ENCODE peak calls at places on chromosomes 7 and 10, in six cellular contexts. One of them, this sample, is unnamed.

GRCh38 chr7:137880432-137880831 is 33.7 kb upstream of the DGKI start:
- DNase-seq in activated CD4-positive, alpha-beta T cell treated with anti-CD3 and anti-CD28 coated beads, Interleukin-2, amount 10 ng/mL, durations not matched to agents 7 days and 5 days: no peak
- DNase-seq in left cardiac atrium: no peak
- DNase-seq in T-helper 2 cell: no peak
- DNase-seq in NCI-H2171 treated with DMSO at 0.1 percent for 48 hours: no peak
- DNase-seq in mucosa of gallbladder: no peak
- DNase-seq in this sample: no peak

GRCh38 chr7:130930260-130930659 is 196.3 kb upstream of the KLF14 start:
- DNase-seq in activated CD4-positive, alpha-beta T cell treated with anti-CD3 and anti-CD28 coated beads, Interleukin-2, amount 10 ng/mL, durations not matched to agents 7 days and 5 days: no peak
- DNase-seq in left cardiac atrium: no peak
- DNase-seq in T-helper 2 cell: peak; percentile 75
- DNase-seq in NCI-H2171 treated with DMSO at 0.1 percent for 48 hours: no peak
- DNase-seq in mucosa of gallbladder: no peak
- DNase-seq in this sample: no peak

GRCh38 chr10:129790710-129791446 is 173.2 kb downstream of the EBF3 start:
- DNase-seq in activated CD4-positive, alpha-beta T cell treated with anti-CD3 and anti-CD28 coated beads, Interleukin-2, amount 10 ng/mL, durations not matched to agents 7 days and 5 days: no peak
- DNase-seq in left cardiac atrium: no peak
- DNase-seq in T-helper 2 cell: no peak
- DNase-seq in NCI-H2171 treated with DMSO at 0.1 percent for 48 hours: no peak
- DNase-seq in mucosa of gallbladder: peak; percentile 63
- DNase-seq in this sample: no peak

GRCh38 chr10:20993387-20994170 is 96.5 kb upstream of the NEBL start:
- DNase-seq in activated CD4-positive, alpha-beta T cell treated with anti-CD3 and anti-CD28 coated beads, Interleukin-2, amount 10 ng/mL, durations not matched to agents 7 days and 5 days: no peak
- DNase-seq in left cardiac atrium: no peak
- DNase-seq in T-helper 2 cell: no peak
- DNase-seq in NCI-H2171 treated with DMSO at 0.1 percent for 48 hours: no peak
- DNase-seq in mucosa of gallbladder: no peak
- DNase-seq in this sample: no peak

GRCh38 chr10:126504051-126504760 is 115.9 kb upstream of the ADAM12 start:
- DNase-seq in activated CD4-positive, alpha-beta T cell treated with anti-CD3 and anti-CD28 coated beads, Interleukin-2, amount 10 ng/mL, durations not matched to agents 7 days and 5 days: no peak
- DNase-seq in left cardiac atrium: peak; percentile 36
- DNase-seq in T-helper 2 cell: peak; percentile 34
- DNase-seq in NCI-H2171 treated with DMSO at 0.1 percent for 48 hours: peak; percentile 7
- DNase-seq in mucosa of gallbladder: peak; percentile 16
- DNase-seq in this sample: no peak

GRCh38 chr7:70392870-70393269 is 739.1 kb upstream of the GALNT17 start:
- DNase-seq in activated CD4-positive, alpha-beta T cell treated with anti-CD3 and anti-CD28 coated beads, Interleukin-2, amount 10 ng/mL, durations not matched to agents 7 days and 5 days: no peak
- DNase-seq in left cardiac atrium: no peak
- DNase-seq in T-helper 2 cell: no peak
- DNase-seq in NCI-H2171 treated with DMSO at 0.1 percent for 48 hours: peak; percentile 53
- DNase-seq in mucosa of gallbladder: no peak
- DNase-seq in this sample: no peak

GRCh38 chr7:77710861-77711260 is 14.6 kb downstream of the RSBN1L start:
- DNase-seq in activated CD4-positive, alpha-beta T cell treated with anti-CD3 and anti-CD28 coated beads, Interleukin-2, amount 10 ng/mL, durations not matched to agents 7 days and 5 days: no peak
- DNase-seq in left cardiac atrium: no peak
- DNase-seq in T-helper 2 cell: no peak
- DNase-seq in NCI-H2171 treated with DMSO at 0.1 percent for 48 hours: no peak
- DNase-seq in mucosa of gallbladder: no peak
- DNase-seq in this sample: no peak

GRCh38 chr7:92645114-92645497 is 54.9 kb upstream of the FAM133B start:
- DNase-seq in activated CD4-positive, alpha-beta T cell treated with anti-CD3 and anti-CD28 coated beads, Interleukin-2, amount 10 ng/mL, durations not matched to agents 7 days and 5 days: no peak
- DNase-seq in left cardiac atrium: no peak
- DNase-seq in T-helper 2 cell: no peak
- DNase-seq in NCI-H2171 treated with DMSO at 0.1 percent for 48 hours: no peak
- DNase-seq in mucosa of gallbladder: no peak
- DNase-seq in this sample: no peak

GRCh38 chr7:33495207-33495606 is 365.8 kb downstream of the BBS9 start:
- DNase-seq in activated CD4-positive, alpha-beta T cell treated with anti-CD3 and anti-CD28 coated beads, Interleukin-2, amount 10 ng/mL, durations not matched to agents 7 days and 5 days: no peak
- DNase-seq in left cardiac atrium: no peak
- DNase-seq in T-helper 2 cell: no peak
- DNase-seq in NCI-H2171 treated with DMSO at 0.1 percent for 48 hours: no peak
- DNase-seq in mucosa of gallbladder: no peak
- DNase-seq in this sample: no peak

GRCh38 chr10:31319602-31320178 is 674 bp downstream of the ZEB1 start:
- DNase-seq in activated CD4-positive, alpha-beta T cell treated with anti-CD3 and anti-CD28 coated beads, Interleukin-2, amount 10 ng/mL, durations not matched to agents 7 days and 5 days: peak; percentile 7
- DNase-seq in left cardiac atrium: peak; percentile 29
- DNase-seq in T-helper 2 cell: no peak
- DNase-seq in NCI-H2171 treated with DMSO at 0.1 percent for 48 hours: no peak
- DNase-seq in mucosa of gallbladder: no peak
- DNase-seq in this sample: no peak

GRCh38 chr10:72334196-72334831 is 20.4 kb downstream of the DNAJB12 start:
- DNase-seq in activated CD4-positive, alpha-beta T cell treated with anti-CD3 and anti-CD28 coated beads, Interleukin-2, amount 10 ng/mL, durations not matched to agents 7 days and 5 days: no peak
- DNase-seq in left cardiac atrium: no peak
- DNase-seq in T-helper 2 cell: no peak
- DNase-seq in NCI-H2171 treated with DMSO at 0.1 percent for 48 hours: peak; percentile 80
- DNase-seq in mucosa of gallbladder: peak; percentile 60
- DNase-seq in this sample: no peak

GRCh38 chr10:96417432-96417831 is 58.6 kb upstream of the OPALIN start:
- DNase-seq in activated CD4-positive, alpha-beta T cell treated with anti-CD3 and anti-CD28 coated beads, Interleukin-2, amount 10 ng/mL, durations not matched to agents 7 days and 5 days: no peak
- DNase-seq in left cardiac atrium: no peak
- DNase-seq in T-helper 2 cell: no peak
- DNase-seq in NCI-H2171 treated with DMSO at 0.1 percent for 48 hours: no peak
- DNase-seq in mucosa of gallbladder: no peak
- DNase-seq in this sample: no peak

GRCh38 chr7:9983048-9983447 is 990.6 kb upstream of the PHF14 start:
- DNase-seq in activated CD4-positive, alpha-beta T cell treated with anti-CD3 and anti-CD28 coated beads, Interleukin-2, amount 10 ng/mL, durations not matched to agents 7 days and 5 days: no peak
- DNase-seq in left cardiac atrium: no peak
- DNase-seq in T-helper 2 cell: no peak
- DNase-seq in NCI-H2171 treated with DMSO at 0.1 percent for 48 hours: no peak
- DNase-seq in mucosa of gallbladder: no peak
- DNase-seq in this sample: no peak

GRCh38 chr10:73983096-73984047 is 14.5 kb upstream of the VCL start:
- DNase-seq in activated CD4-positive, alpha-beta T cell treated with anti-CD3 and anti-CD28 coated beads, Interleukin-2, amount 10 ng/mL, durations not matched to agents 7 days and 5 days: no peak
- DNase-seq in left cardiac atrium: no peak
- DNase-seq in T-helper 2 cell: no peak
- DNase-seq in NCI-H2171 treated with DMSO at 0.1 percent for 48 hours: no peak
- DNase-seq in mucosa of gallbladder: no peak
- DNase-seq in this sample: no peak

GRCh38 chr7:133428876-133429275 is 176.0 kb downstream of the EXOC4 start:
- DNase-seq in activated CD4-positive, alpha-beta T cell treated with anti-CD3 and anti-CD28 coated beads, Interleukin-2, amount 10 ng/mL, durations not matched to agents 7 days and 5 days: no peak
- DNase-seq in left cardiac atrium: no peak
- DNase-seq in T-helper 2 cell: no peak
- DNase-seq in NCI-H2171 treated with DMSO at 0.1 percent for 48 hours: no peak
- DNase-seq in mucosa of gallbladder: no peak
- DNase-seq in this sample: no peak

GRCh38 chr10:100670368-100670767 is 75.0 kb upstream of the PAX2 start:
- DNase-seq in activated CD4-positive, alpha-beta T cell treated with anti-CD3 and anti-CD28 coated beads, Interleukin-2, amount 10 ng/mL, durations not matched to agents 7 days and 5 days: no peak
- DNase-seq in left cardiac atrium: no peak
- DNase-seq in T-helper 2 cell: no peak
- DNase-seq in NCI-H2171 treated with DMSO at 0.1 percent for 48 hours: no peak
- DNase-seq in mucosa of gallbladder: no peak
- DNase-seq in this sample: no peak

GRCh38 chr10:86402283-86402931 is 35.8 kb upstream of the GRID1 start:
- DNase-seq in activated CD4-positive, alpha-beta T cell treated with anti-CD3 and anti-CD28 coated beads, Interleukin-2, amount 10 ng/mL, durations not matched to agents 7 days and 5 days: no peak
- DNase-seq in left cardiac atrium: no peak
- DNase-seq in T-helper 2 cell: no peak
- DNase-seq in NCI-H2171 treated with DMSO at 0.1 percent for 48 hours: peak; percentile 16
- DNase-seq in mucosa of gallbladder: no peak
- DNase-seq in this sample: no peak

GRCh38 chr7:138752568-138753518 is 45.0 kb upstream of the TMEM213 start:
- DNase-seq in activated CD4-positive, alpha-beta T cell treated with anti-CD3 and anti-CD28 coated beads, Interleukin-2, amount 10 ng/mL, durations not matched to agents 7 days and 5 days: peak; percentile 97
- DNase-seq in left cardiac atrium: peak; percentile 49
- DNase-seq in T-helper 2 cell: peak; percentile 100
- DNase-seq in NCI-H2171 treated with DMSO at 0.1 percent for 48 hours: peak; percentile 96
- DNase-seq in mucosa of gallbladder: peak; percentile 78
- DNase-seq in this sample: peak; percentile 16

GRCh38 chr10:77542860-77543259 is 94.7 kb downstream of the KCNMA1 start:
- DNase-seq in activated CD4-positive, alpha-beta T cell treated with anti-CD3 and anti-CD28 coated beads, Interleukin-2, amount 10 ng/mL, durations not matched to agents 7 days and 5 days: no peak
- DNase-seq in left cardiac atrium: no peak
- DNase-seq in T-helper 2 cell: no peak
- DNase-seq in NCI-H2171 treated with DMSO at 0.1 percent for 48 hours: no peak
- DNase-seq in mucosa of gallbladder: no peak
- DNase-seq in this sample: no peak

GRCh38 chr7:132782777-132783633 is 206.7 kb upstream of the PLXNA4 start:
- DNase-seq in activated CD4-positive, alpha-beta T cell treated with anti-CD3 and anti-CD28 coated beads, Interleukin-2, amount 10 ng/mL, durations not matched to agents 7 days and 5 days: no peak
- DNase-seq in left cardiac atrium: no peak
- DNase-seq in T-helper 2 cell: no peak
- DNase-seq in NCI-H2171 treated with DMSO at 0.1 percent for 48 hours: no peak
- DNase-seq in mucosa of gallbladder: no peak
- DNase-seq in this sample: no peak

GRCh38 chr7:148286150-148286549 is 304.4 kb upstream of the C7orf33 start:
- DNase-seq in activated CD4-positive, alpha-beta T cell treated with anti-CD3 and anti-CD28 coated beads, Interleukin-2, amount 10 ng/mL, durations not matched to agents 7 days and 5 days: no peak
- DNase-seq in left cardiac atrium: no peak
- DNase-seq in T-helper 2 cell: no peak
- DNase-seq in NCI-H2171 treated with DMSO at 0.1 percent for 48 hours: peak; percentile 59
- DNase-seq in mucosa of gallbladder: peak; percentile 32
- DNase-seq in this sample: no peak

GRCh38 chr10:89062861-89063260 is 72.3 kb downstream of the FAS start:
- DNase-seq in activated CD4-positive, alpha-beta T cell treated with anti-CD3 and anti-CD28 coated beads, Interleukin-2, amount 10 ng/mL, durations not matched to agents 7 days and 5 days: no peak
- DNase-seq in left cardiac atrium: peak; percentile 74
- DNase-seq in T-helper 2 cell: no peak
- DNase-seq in NCI-H2171 treated with DMSO at 0.1 percent for 48 hours: no peak
- DNase-seq in mucosa of gallbladder: no peak
- DNase-seq in this sample: no peak

GRCh38 chr7:100687261-100687660 is 6.8 kb downstream of the GIGYF1 start:
- DNase-seq in activated CD4-positive, alpha-beta T cell treated with anti-CD3 and anti-CD28 coated beads, Interleukin-2, amount 10 ng/mL, durations not matched to agents 7 days and 5 days: no peak
- DNase-seq in left cardiac atrium: no peak
- DNase-seq in T-helper 2 cell: no peak
- DNase-seq in NCI-H2171 treated with DMSO at 0.1 percent for 48 hours: no peak
- DNase-seq in mucosa of gallbladder: no peak
- DNase-seq in this sample: no peak

GRCh38 chr7:17130281-17131059 is 168.0 kb upstream of the AHR start:
- DNase-seq in activated CD4-positive, alpha-beta T cell treated with anti-CD3 and anti-CD28 coated beads, Interleukin-2, amount 10 ng/mL, durations not matched to agents 7 days and 5 days: no peak
- DNase-seq in left cardiac atrium: no peak
- DNase-seq in T-helper 2 cell: no peak
- DNase-seq in NCI-H2171 treated with DMSO at 0.1 percent for 48 hours: no peak
- DNase-seq in mucosa of gallbladder: peak; percentile 46
- DNase-seq in this sample: no peak

GRCh38 chr10:75469018-75469616 is 37.7 kb downstream of the LRMDA start:
- DNase-seq in activated CD4-positive, alpha-beta T cell treated with anti-CD3 and anti-CD28 coated beads, Interleukin-2, amount 10 ng/mL, durations not matched to agents 7 days and 5 days: no peak
- DNase-seq in left cardiac atrium: peak; percentile 47
- DNase-seq in T-helper 2 cell: no peak
- DNase-seq in NCI-H2171 treated with DMSO at 0.1 percent for 48 hours: no peak
- DNase-seq in mucosa of gallbladder: peak; percentile 32
- DNase-seq in this sample: no peak

GRCh38 chr10:62049815-62050626 is 148.5 kb downstream of the ARID5B start:
- DNase-seq in activated CD4-positive, alpha-beta T cell treated with anti-CD3 and anti-CD28 coated beads, Interleukin-2, amount 10 ng/mL, durations not matched to agents 7 days and 5 days: no peak
- DNase-seq in left cardiac atrium: no peak
- DNase-seq in T-helper 2 cell: peak; percentile 74
- DNase-seq in NCI-H2171 treated with DMSO at 0.1 percent for 48 hours: no peak
- DNase-seq in mucosa of gallbladder: no peak
- DNase-seq in this sample: no peak

This sample was measured in activated B cell treated with CpG ODN at 0.5 μM for 24 hours.